ENCODE peak calls at places on chromosomes 4 and X, in five cellular contexts. N is PC-9, A is neural progenitor cell, F is MM.1S, B is PC-3. V is an unnamed sample.

GRCh38 chrX:136812286-136812685 is 31.6 kb upstream of the ARHGEF6 start:
- DNase-seq in N (no peak), A (no peak), F (no peak), B (no peak), V (no peak)

GRCh38 chr4:137213372-137214173 is 318.7 kb downstream of the PCDH18 start:
- DNase-seq in N (no peak), A (no peak), F (no peak), B (no peak), V (no peak)

GRCh38 chr4:144894525-144894924 is 203.5 kb downstream of the ANAPC10 start:
- DNase-seq in N (peak; percentile 2), A (no peak), F (no peak), B (peak; percentile 62), V (no peak)

GRCh38 chr4:79048878-79049277 is 109.6 kb upstream of the PAQR3 start:
- DNase-seq in N (no peak), A (no peak), F (no peak), B (no peak), V (no peak)

GRCh38 chrX:154321624-154322023 is 26.0 kb downstream of the TKTL1 start:
- DNase-seq in N (no peak), A (no peak), F (peak; percentile 47), B (no peak), V (no peak)

GRCh38 chr4:113979973-113980615 is 647 bp upstream of the ARSJ start:
- DNase-seq in N (no peak), A (no peak), F (no peak), B (peak; percentile 38), V (peak; percentile 82)

GRCh38 chr4:107939307-107939706 is 8.0 kb downstream of the CYP2U1 start:
- DNase-seq in N (no peak), A (no peak), F (no peak), B (no peak), V (no peak)

GRCh38 chr4:5900844-5901243 is 8.0 kb upstream of the CRMP1 start:
- DNase-seq in N (no peak), A (no peak), F (no peak), B (no peak), V (no peak)

GRCh38 chrX:74420194-74421035 is 878 bp upstream of the SLC16A2 start:
- DNase-seq in N (peak; percentile 1), A (peak; percentile 78), F (no peak), B (peak; percentile 70), V (peak; percentile 84)

GRCh38 chr4:41322613-41323012 is 65.9 kb downstream of the UCHL1 start:
- DNase-seq in N (no peak), A (no peak), F (no peak), B (no peak), V (no peak)

GRCh38 chrX:136961594-136962135 is 72.1 kb downstream of the GPR101 start:
- DNase-seq in N (no peak), A (no peak), F (no peak), B (no peak), V (no peak)

GRCh38 chr4:48557478-48557877 is 67.4 kb downstream of the ZAR1 start:
- DNase-seq in N (no peak), A (no peak), F (no peak), B (peak; percentile 13), V (peak; percentile 43)
- TF ChIP-seq CTCF in N (peak; percentile 45), A (peak; percentile 43), F (peak; percentile 33), B (peak; percentile 50), V (peak; percentile 65)

DNA sequence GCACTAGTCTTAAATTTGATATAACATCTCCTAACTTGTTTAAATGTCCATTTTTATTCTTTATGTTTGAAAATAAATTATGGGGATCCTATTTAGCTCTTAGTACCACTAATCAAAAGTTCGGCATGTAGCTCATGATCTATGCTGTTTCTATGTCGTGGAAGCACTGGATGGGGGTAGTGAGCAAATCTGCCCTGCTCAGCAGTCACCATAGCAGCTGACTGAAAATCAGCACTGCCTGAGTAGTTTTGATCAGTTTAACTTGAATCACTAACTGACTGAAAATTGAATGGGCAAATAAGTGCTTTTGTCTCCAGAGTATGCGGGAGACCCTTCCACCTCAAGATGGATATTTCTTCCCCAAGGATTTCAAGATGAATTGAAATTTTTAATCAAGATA is 27.6 kb downstream of the NUDT6 start:
- DNase-seq in N (no peak), A (no peak), F (no peak), B (no peak), V (no peak)
- H3F3A ChIP-seq in N (peaks cover 11% of the 10 kb centered on the region), A (peaks cover 46% of the 10 kb centered on the region), F (no peaks in the 10 kb centered on the region), B (peaks cover 3% of the 10 kb centered on the region), V (peaks cover 12% of the 10 kb centered on the region)

GRCh38 chr4:118033148-118034060 is 882 bp upstream of the NDST3 start:
- DNase-seq in N (peak; percentile 48), A (peak; percentile 82), F (no peak), B (peak; percentile 29), V (peak; percentile 86)
- TF ChIP-seq EZH2 in N (no peak), A (no peak), F (no peak), B (no peak), V (no peak)

GRCh38 chrX:96382018-96382417 is 302.6 kb upstream of the DIAPH2 start:
- DNase-seq in N (no peak), A (no peak), F (no peak), B (no peak), V (no peak)
- TF ChIP-seq CTCF in N (no peak), A (no peak), F (no peak), B (no peak), V (no peak)

GRCh38 chr4:111326450-111326849 is 703.6 kb upstream of the PITX2 start:
- DNase-seq in N (no peak), A (no peak), F (no peak), B (no peak), V (no peak)

GRCh38 chr4:111334356-111334755 is 711.5 kb upstream of the PITX2 start:
- DNase-seq in N (no peak), A (no peak), F (no peak), B (no peak), V (no peak)

GRCh38 chr4:111330786-111331185 is 707.9 kb upstream of the PITX2 start:
- DNase-seq in N (no peak), A (peak; percentile 15), F (no peak), B (no peak), V (no peak)
- H3F3A ChIP-seq in N (no peaks in the 10 kb centered on the region), A (no peaks in the 10 kb centered on the region), F (no peaks in the 10 kb centered on the region), B (no peaks in the 10 kb centered on the region), V (no peaks in the 10 kb centered on the region)

DNA sequence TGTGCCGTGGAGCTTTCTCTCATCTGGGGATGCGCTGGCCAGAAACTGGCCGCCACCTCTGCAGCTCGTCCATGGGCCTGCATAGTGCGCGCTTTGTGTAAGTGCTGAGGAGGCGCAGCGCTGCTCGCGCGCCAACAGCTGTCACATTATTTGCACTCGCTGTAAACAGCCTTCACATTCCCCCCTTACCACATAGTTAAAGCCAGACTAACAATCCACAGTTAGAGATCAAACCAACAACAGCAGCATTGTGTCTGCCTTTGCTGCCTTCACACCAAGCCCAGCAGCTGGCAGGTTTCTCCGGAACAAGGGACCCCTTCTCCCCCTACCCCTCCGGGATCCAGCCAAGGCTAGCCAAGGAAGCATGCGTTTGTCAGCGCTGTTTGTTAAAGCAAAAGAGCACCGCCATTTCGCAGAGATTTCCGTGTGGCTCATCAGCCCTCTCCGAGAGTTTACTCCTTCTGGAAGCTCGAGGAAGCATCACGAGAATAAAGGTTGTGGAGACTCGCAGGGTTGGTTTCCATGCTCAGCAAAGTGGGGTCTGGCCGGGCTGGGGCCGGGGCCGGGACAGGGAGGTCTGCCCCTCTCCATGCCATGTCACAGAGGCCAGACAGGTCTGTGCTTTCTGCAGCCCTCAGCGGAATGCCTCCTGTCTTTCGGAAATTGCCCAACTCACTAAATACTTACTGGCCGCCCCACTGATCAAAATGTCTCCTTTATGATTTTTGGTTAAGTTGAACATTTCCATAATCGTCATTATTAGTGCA is 11.0 kb downstream of the BCOR start:
- DNase-seq in N (no peak), A (peak; percentile 57), F (no peak), B (no peak), V (no peak)
- TF ChIP-seq EZH2 in N (no peak), A (no peak), F (no peak), B (no peak), V (no peak)

DNA sequence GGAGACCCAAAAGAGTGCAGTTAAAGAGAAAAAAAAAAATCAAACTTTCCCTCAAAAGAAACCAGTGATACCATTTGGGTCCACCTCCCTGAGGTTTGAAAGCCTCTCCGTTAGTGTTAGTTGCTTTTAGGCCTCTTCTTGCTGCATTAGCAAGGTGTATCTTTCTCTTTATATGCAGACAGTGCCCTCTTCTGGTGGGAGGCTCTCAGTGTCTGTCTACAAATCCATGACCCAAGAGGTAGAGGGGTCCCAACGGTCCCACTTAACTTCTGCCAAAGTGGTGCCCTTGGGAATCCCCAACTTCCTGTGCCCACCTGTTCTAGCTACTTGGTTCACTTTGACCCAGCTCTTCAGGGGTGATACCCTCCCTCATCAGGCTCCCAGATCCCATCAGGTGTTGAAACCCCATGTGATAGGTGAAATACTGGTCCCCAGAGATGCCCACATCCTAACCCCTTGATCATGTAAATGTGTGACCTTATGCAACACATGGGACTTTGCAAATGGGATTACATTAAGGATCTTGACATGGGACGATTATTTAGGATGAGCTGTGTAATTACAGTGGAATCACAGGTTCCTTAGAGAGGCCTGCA is 63.7 kb upstream of the CD99 start:
- DNase-seq in N (peak; percentile 17), A (peak; percentile 71), F (peak; percentile 48), B (peak; percentile 55), V (peak; percentile 82)
- TF ChIP-seq CTCF in N (peak; percentile 77), A (peak; percentile 75), F (peak; percentile 54), B (peak; percentile 73), V (peak; percentile 85)

GRCh38 chrX:1496076-1496475 is 40.9 kb downstream of the P2RY8 start:
- DNase-seq in N (no peak), A (no peak), F (no peak), B (no peak), V (no peak)
- H3F3A ChIP-seq in N (no peaks in the 10 kb centered on the region), A (peaks cover 20% of the 10 kb centered on the region), F (peaks cover 28% of the 10 kb centered on the region), B (no peaks in the 10 kb centered on the region), V (peaks cover 17% of the 10 kb centered on the region)